ENCODE peak calls at places on chromosome 4, in eight cellular contexts. L is sigmoid colon, E is upper lobe of left lung, M is stomach, B is HCT116, A is spleen, Y is transverse colon, K is esophagus muscularis mucosa. W is an unnamed sample.

GRCh38 chr4:40458683-40459082 is 123.5 kb downstream of the CHRNA9 start:
- DNase-seq in L (no peak), E (no peak), M (no peak), B (no peak), A (no peak), Y (no peak), K (no peak), W (no peak)

GRCh38 chr4:15665738-15666365 is 10.7 kb upstream of the FBXL5 start:
- DNase-seq in L (no peak), E (peak), M (no peak), B (peak), A (no peak), Y (peak), K (no peak), W (no peak)

GRCh38 chr4:180101348-180102083 is 2141.7 kb upstream of the TENM3 start:
- DNase-seq in L (no peak), E (no peak), M (no peak), B (no peak), A (peak), Y (no peak), K (no peak), W (no peak)

GRCh38 chr4:147860960-147861359 is 129.1 kb downstream of the ARHGAP10 start:
- DNase-seq in L (peak), E (no peak), M (no peak), B (no peak), A (no peak), Y (no peak), K (no peak), W (no peak)

GRCh38 chr4:140141196-140141845 is 12.7 kb downstream of the MAML3 start:
- DNase-seq in L (no peak), E (peak), M (peak), B (no peak), A (no peak), Y (no peak), K (no peak), W (no peak)

GRCh38 chr4:15244354-15244753 is 183.5 kb upstream of the C1QTNF7 start:
- DNase-seq in L (no peak), E (no peak), M (no peak), B (no peak), A (no peak), Y (no peak), K (no peak), W (no peak)

GRCh38 chr4:172900880-172901279 is 267.7 kb upstream of the GALNT7 start:
- DNase-seq in L (no peak), E (no peak), M (no peak), B (no peak), A (no peak), Y (no peak), K (no peak), W (no peak)

GRCh38 chr4:53005149-53005546 is 143.0 kb downstream of the RASL11B start:
- DNase-seq in L (no peak), E (no peak), M (no peak), B (no peak), A (no peak), Y (no peak), K (no peak), W (no peak)

GRCh38 chr4:124904723-124905390 is 192.3 kb upstream of the ANKRD50 start:
- DNase-seq in L (no peak), E (no peak), M (no peak), B (no peak), A (no peak), Y (no peak), K (no peak), W (no peak)

GRCh38 chr4:120026853-120027252 is 39.8 kb downstream of the MAD2L1 start:
- DNase-seq in L (no peak), E (no peak), M (no peak), B (no peak), A (no peak), Y (no peak), K (no peak), W (no peak)

DNA sequence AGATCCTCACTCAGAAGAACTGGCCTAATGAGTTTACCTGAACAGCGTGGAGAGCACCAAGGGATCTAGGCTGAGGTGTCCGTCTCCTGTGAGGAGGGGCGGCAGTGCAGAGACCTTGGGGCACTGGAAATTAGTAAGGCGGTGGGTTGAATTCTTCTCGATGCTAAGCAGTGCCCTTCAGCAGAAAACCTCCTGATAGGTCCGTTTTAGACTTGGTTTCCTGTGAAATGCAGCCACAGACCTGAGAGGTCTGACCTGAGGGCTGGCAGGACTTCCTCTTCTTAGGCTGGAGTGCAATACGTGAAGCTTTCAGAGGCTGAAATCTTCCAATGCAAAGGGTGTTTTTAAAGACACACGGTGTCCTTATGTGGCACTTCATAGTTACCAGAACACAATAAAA is at the start of gene CLNK:
- DNase-seq in L (no peak), E (no peak), M (no peak), B (no peak), A (no peak), Y (no peak), K (no peak), W (no peak)
- TF ChIP-seq POLR2AphosphoS5 in L (no peak), E (no peak), M (no peak), B (no peak), A (no peak), Y (no peak), K (no peak), W (no peak)

GRCh38 chr4:122732329-122733026 is at the start of gene BBS12:
- DNase-seq in L (peak), E (peak), M (peak), B (peak), A (peak), Y (peak), K (peak), W (peak)
- TF ChIP-seq POLR2A in L (no peak), E (no peak), M (no peak), B (no peak), A (no peak), Y (peak), K (no peak), W (no peak)

GRCh38 chr4:74364649-74365491 is at the start of gene EREG:
- DNase-seq in L (peak), E (peak), M (no peak), B (peak), A (peak), Y (peak), K (no peak), W (no peak)
- H3K4me3 ChIP-seq in L (peak), E (peak), M (peak), B (peak), A (peak), Y (peak), K (peak), W (peak)

GRCh38 chr4:182855877-182856276 is 61.3 kb downstream of the DCTD start:
- DNase-seq in L (no peak), E (no peak), M (no peak), B (no peak), A (peak), Y (no peak), K (no peak), W (no peak)
- TF ChIP-seq POLR2AphosphoS5 in L (no peak), E (no peak), M (no peak), B (no peak), A (no peak), Y (no peak), K (no peak), W (no peak)

GRCh38 chr4:122746485-122746965 is 14.0 kb downstream of the BBS12 start:
- DNase-seq in L (no peak), E (no peak), M (no peak), B (no peak), A (no peak), Y (no peak), K (no peak), W (no peak)

GRCh38 chr4:122747068-122747467 is 14.6 kb downstream of the BBS12 start:
- DNase-seq in L (no peak), E (no peak), M (no peak), B (no peak), A (no peak), Y (no peak), K (no peak), W (no peak)

GRCh38 chr4:122747883-122748282 is 15.4 kb downstream of the BBS12 start:
- DNase-seq in L (no peak), E (no peak), M (no peak), B (no peak), A (no peak), Y (no peak), K (no peak), W (no peak)

GRCh38 chr4:122744229-122744628 is 11.7 kb downstream of the BBS12 start:
- DNase-seq in L (no peak), E (peak), M (no peak), B (no peak), A (no peak), Y (no peak), K (no peak), W (no peak)

DNA sequence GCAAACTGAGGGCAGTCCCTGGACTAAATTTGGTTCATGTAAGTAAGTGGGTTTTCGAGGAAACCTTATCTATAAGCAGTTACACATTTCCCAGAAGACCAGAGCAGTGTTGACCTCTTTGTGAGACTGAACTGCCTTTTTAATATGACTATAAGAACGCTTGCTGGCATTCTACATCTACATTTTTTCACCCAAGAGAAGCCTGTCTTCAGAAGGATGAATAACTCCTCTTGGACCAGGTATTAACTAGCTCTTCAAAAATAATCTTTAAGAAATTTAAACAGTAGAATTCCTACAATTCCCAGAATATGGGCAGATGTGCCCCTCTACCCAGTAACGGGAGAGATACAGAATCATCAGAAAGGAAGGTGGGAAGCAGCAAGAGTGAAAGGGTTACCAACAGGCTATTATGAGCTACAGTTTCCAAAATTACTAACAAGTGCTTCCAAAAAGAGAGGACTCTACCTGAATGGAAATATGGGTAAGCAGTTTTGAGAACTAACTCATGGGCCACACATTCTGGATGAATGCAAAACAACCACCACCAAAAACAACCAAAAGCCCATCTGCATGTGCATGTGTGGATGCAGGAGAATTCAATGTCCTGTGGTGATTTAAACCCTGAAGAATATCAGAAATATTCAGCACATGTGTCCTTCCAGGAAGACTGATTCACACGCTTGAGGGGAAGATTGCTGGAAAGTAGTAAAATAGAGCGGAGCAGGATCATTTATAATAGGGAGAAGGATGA is 17.4 kb downstream of the BBS12 start:
- DNase-seq in L (no peak), E (no peak), M (no peak), B (no peak), A (no peak), Y (no peak), K (no peak), W (no peak)
- TF ChIP-seq POLR2A in L (no peak), E (no peak), M (no peak), B (no peak), A (no peak), Y (no peak), K (no peak), W (no peak)

DNA sequence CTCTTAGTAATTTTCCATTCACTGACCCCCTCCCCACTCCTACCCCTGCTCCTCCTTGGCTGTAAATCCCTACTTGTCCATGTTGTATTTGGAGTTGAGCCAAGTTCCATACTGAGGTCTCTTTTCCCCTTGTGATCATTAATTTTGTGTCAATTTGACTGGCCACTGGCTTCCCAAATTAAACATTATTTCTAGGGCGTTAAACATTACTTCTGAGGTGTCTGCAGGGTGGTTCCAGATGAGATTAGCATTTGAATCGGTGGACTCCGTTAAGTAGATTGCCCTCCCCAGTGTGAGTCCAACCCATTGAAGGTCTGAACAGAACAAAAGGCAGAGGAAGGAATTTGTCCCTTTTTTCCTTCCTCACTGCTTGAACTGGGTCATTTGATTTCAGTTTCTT is 25.7 kb downstream of the SLC39A8 start:
- DNase-seq in L (no peak), E (no peak), M (no peak), B (no peak), A (no peak), Y (no peak), K (no peak), W (no peak)
- H3K4me3 ChIP-seq in L (no peak), E (no peak), M (no peak), B (no peak), A (no peak), Y (no peak), K (no peak), W (no peak)

GRCh38 chr4:86831262-86832090 is 17.7 kb downstream of the SLC10A6 start:
- DNase-seq in L (no peak), E (peak), M (no peak), B (peak), A (no peak), Y (peak), K (no peak), W (peak)
- TF ChIP-seq POLR2AphosphoS5 in L (no peak), E (no peak), M (no peak), B (no peak), A (no peak), Y (no peak), K (no peak), W (no peak)

W was measured in breast epithelium.